ENCODE peak calls at places on chromosomes 12 and 14, in nine cellular contexts. Z, V, B, E, S, I, F, G and W are unnamed samples.

GRCh38 chr12:60148831-60149230 is 553.0 kb downstream of the SLC16A7 start:
- DNase-seq in I (no peak), S (no peak), E (peak; percentile 16), G (peak; percentile 62), B (no peak), Z (peak; percentile 90), F (no peak), V (no peak), W (no peak)

GRCh38 chr14:71525663-71526246 is 406.5 kb upstream of the RGS6 start:
- DNase-seq in S (no peak), E (no peak), I (no peak), B (no peak), V (no peak), G (no peak), Z (no peak), F (no peak), W (no peak)

GRCh38 chr12:105214670-105215375 is 21.2 kb downstream of the APPL2 start:
- DNase-seq in G (no peak), V (no peak), B (no peak), I (peak; percentile 94), F (peak; percentile 84), Z (peak; percentile 51), E (peak; percentile 90), S (no peak), W (no peak)

GRCh38 chr12:131375972-131376345 is 334.9 kb upstream of the SFSWAP start:
- DNase-seq in F (no peak), E (no peak), B (no peak), G (no peak), Z (no peak), S (peak; percentile 79), I (no peak), V (no peak), W (no peak)

GRCh38 chr14:81147140-81147897 is 73.4 kb downstream of the GTF2A1 start:
- DNase-seq in B (no peak), F (no peak), E (no peak), V (no peak), I (no peak), S (no peak), G (no peak), Z (no peak), W (no peak)

GRCh38 chr12:23559268-23559753 is 390.2 kb downstream of the SOX5 start:
- DNase-seq in F (no peak), S (no peak), E (no peak), I (no peak), G (no peak), B (no peak), V (no peak), Z (no peak), W (no peak)

GRCh38 chr14:23487216-23487615 is 17.7 kb downstream of the NGDN start:
- DNase-seq in F (no peak), Z (no peak), B (no peak), I (no peak), S (no peak), V (no peak), G (no peak), E (no peak), W (no peak)

GRCh38 chr12:6326316-6326959 is 15.4 kb downstream of the TNFRSF1A start:
- DNase-seq in Z (peak; percentile 71), F (peak; percentile 46), E (peak; percentile 26), S (no peak), I (peak; percentile 54), G (peak; percentile 35), B (peak; percentile 75), V (peak; percentile 48), W (no peak)

GRCh38 chr12:67663121-67663520 is 14.6 kb downstream of the DYRK2 start:
- DNase-seq in B (no peak), E (no peak), F (no peak), Z (peak; percentile 94), G (no peak), I (no peak), S (no peak), V (no peak), W (no peak)

GRCh38 chr12:107402041-107403022 is 283.3 kb upstream of the PWP1 start:
- DNase-seq in F (peak; percentile 42), G (peak; percentile 55), I (peak; percentile 51), E (peak; percentile 75), V (peak; percentile 64), Z (peak; percentile 53), S (no peak), B (no peak), W (peak; percentile 59)

GRCh38 chr12:19474147-19474546 is 34.9 kb downstream of the AEBP2 start:
- DNase-seq in B (no peak), Z (peak; percentile 13), G (peak; percentile 15), V (no peak), E (no peak), I (no peak), S (no peak), F (no peak), W (no peak)

GRCh38 chr14:65664436-65664835 is 251.9 kb downstream of the FUT8 start:
- DNase-seq in S (no peak), E (no peak), V (no peak), Z (no peak), F (no peak), B (no peak), I (no peak), G (no peak), W (no peak)

GRCh38 chr14:98964171-98964570 is 307.8 kb downstream of the BCL11B start:
- DNase-seq in E (no peak), V (no peak), F (no peak), S (no peak), B (no peak), G (no peak), Z (no peak), I (no peak), W (no peak)

GRCh38 chr14:67514650-67515385 is 18.3 kb upstream of the PLEKHH1 start:
- DNase-seq in I (peak; percentile 62), V (peak; percentile 47), B (peak; percentile 43), Z (peak; percentile 33), S (peak; percentile 87), G (no peak), F (peak; percentile 50), E (peak; percentile 40), W (no peak)

DNA sequence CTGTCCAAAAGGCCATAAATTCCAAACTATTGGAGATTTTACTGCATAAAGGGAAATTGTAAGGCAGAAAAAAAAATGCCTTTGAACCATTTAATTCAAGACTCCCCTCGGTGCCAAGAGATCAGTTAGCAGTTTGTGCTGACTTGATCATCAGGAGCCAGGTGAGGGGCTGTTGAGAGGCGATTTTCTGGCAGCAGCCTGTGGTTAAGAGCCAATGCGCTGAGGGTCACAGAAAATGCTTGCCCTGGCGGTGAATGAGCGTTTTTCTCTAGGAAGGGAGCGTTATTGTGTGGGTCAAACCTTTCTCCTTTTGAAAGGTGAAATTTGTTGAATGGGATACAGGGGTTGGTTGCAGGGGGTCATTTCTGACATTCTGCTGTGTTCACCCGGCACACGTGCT is 4.7 kb downstream of the SRRM4 start:
- DNase-seq in B (no peak), E (no peak), G (no peak), I (no peak), F (no peak), S (no peak), Z (no peak), V (no peak), W (no peak)
- TF ChIP-seq CTCF in B (no peak), E (no peak), G (no peak), I (no peak), F (no peak), S (no peak), Z (no peak), V (no peak), W (no peak)

DNA sequence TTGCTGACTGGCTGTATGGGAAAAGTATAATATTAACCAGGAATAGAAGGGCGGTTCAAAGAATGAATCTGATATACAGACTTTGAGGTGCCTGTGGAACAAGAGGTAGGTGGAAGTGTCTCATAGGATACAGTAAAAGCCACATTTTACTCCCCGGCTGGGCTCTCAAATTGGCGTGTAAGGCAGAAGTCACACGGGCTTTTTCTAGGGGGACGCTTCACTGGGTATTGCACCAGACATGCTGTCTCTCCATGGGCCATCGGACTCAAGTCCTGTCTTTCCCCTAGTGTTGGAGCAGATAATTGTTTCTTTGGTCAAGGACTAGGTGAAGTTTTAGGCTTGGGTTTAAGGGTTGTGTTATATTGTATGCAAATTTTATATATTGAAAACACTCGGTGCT is 9.1 kb downstream of the TMCC3 start:
- DNase-seq in V (no peak), B (no peak), I (no peak), F (no peak), Z (no peak), E (no peak), G (no peak), S (no peak), W (no peak)
- TF ChIP-seq CTCF in V (no peak), B (no peak), I (no peak), F (no peak), Z (no peak), E (no peak), G (no peak), S (no peak), W (no peak)

GRCh38 chr12:53955036-53955775 is 503 bp downstream of the HOXC12 start:
- DNase-seq in G (no peak), V (no peak), E (no peak), S (no peak), F (no peak), B (peak; percentile 11), I (no peak), Z (no peak), W (peak; percentile 24)

GRCh38 chr12:53955776-53956250 is 1.1 kb downstream of the HOXC12 start:
- DNase-seq in S (no peak), I (no peak), E (no peak), G (no peak), F (no peak), Z (no peak), B (no peak), V (no peak), W (peak; percentile 19)

GRCh38 chr12:53954694-53955035 is at the start of gene HOXC12:
- DNase-seq in I (no peak), V (no peak), G (no peak), Z (no peak), B (peak; percentile 11), F (no peak), E (no peak), S (no peak), W (no peak)

GRCh38 chr12:53956914-53957536 is 2.3 kb downstream of the HOXC12 start:
- DNase-seq in B (peak; percentile 10), I (no peak), F (no peak), S (no peak), E (no peak), V (no peak), G (no peak), Z (no peak), W (no peak)

GRCh38 chr12:53956251-53956887 is 1.7 kb downstream of the HOXC12 start:
- DNase-seq in I (no peak), V (no peak), Z (no peak), G (no peak), B (peak; percentile 12), F (no peak), S (no peak), E (no peak), W (peak; percentile 17)
- TF ChIP-seq CTCF in I (no peak), V (no peak), Z (peak; percentile 6), G (no peak), B (no peak), F (no peak), S (no peak), E (no peak), W (no peak)

DNA sequence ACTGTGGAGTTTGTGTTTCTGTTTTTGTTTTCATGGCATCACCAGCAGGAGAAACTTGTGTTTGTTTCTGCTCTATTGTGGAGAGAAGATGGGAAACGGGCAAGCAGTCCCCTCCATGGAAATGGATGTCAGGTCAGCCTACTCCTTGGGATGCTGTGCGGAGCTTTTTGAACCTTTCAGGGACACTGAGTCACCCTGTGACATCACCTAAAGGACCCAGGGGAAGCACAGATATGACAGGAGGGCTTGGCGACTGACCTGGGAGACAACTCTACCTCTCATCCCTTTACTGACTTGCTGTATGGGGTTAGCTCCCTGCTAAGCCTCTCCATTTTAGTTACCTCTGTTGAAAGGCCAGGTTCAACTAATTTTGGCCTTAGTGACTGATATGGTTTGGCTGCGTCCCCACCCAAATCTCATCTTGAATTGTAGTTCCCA is 706.9 kb upstream of the TMEM132C start:
- DNase-seq in S (no peak), F (no peak), B (no peak), I (no peak), V (no peak), G (no peak), E (no peak), Z (no peak), W (no peak)
- TF ChIP-seq CTCF in S (no peak), F (no peak), B (no peak), I (no peak), V (no peak), G (no peak), E (no peak), Z (no peak), W (no peak)